ENCODE peak calls at places on chromosome 6, in five cellular contexts. Y is activated T-helper 1 cell treated with anti-CD3 and anti-CD28 coated beads, Interleukin-2, amount 50 U/mL, for 16 hours; L is RWPE1; V is putamen; H is glutamatergic neuron. R is an unnamed sample.
A peak's percentile ranks its signal among the peaks of the same experiment; 100 is the strongest.

GRCh38 chr6:135277422-135277821 is 96.3 kb downstream of the MYB start:
- DNase-seq in Y (no peak), L (no peak), V (no peak), H (no peak), R (no peak)

GRCh38 chr6:157574851-157575424 is 193.9 kb downstream of the ZDHHC14 start:
- DNase-seq in Y (no peak), L (no peak), V (no peak), H (no peak), R (no peak)

GRCh38 chr6:9140181-9140580 is 704.8 kb upstream of the SLC35B3 start:
- DNase-seq in Y (no peak), L (peak; percentile 27), V (no peak), H (no peak), R (no peak)

GRCh38 chr6:37492236-37493046 is 7.3 kb downstream of the CCDC167 start:
- DNase-seq in Y (no peak), L (no peak), V (no peak), H (no peak), R (no peak)

GRCh38 chr6:154888896-154889295 is 106.2 kb upstream of the TIAM2 start:
- DNase-seq in Y (no peak), L (no peak), V (peak; percentile 75), H (no peak), R (no peak)

GRCh38 chr6:154243793-154244768 is 112.5 kb downstream of the IPCEF1 start:
- DNase-seq in Y (no peak), L (no peak), V (no peak), H (no peak), R (no peak)

GRCh38 chr6:56958481-56958880 is 3.6 kb downstream of the BEND6 start:
- DNase-seq in Y (no peak), L (no peak), V (no peak), H (no peak), R (no peak)

GRCh38 chr6:134750669-134751068 is 199.2 kb downstream of the ALDH8A1 start:
- DNase-seq in Y (no peak), L (no peak), V (no peak), H (no peak), R (no peak)

GRCh38 chr6:54910326-54910952 is 63.9 kb downstream of the FAM83B start:
- DNase-seq in Y (no peak), L (no peak), V (no peak), H (no peak), R (no peak)

GRCh38 chr6:105824732-105825131 is 261.4 kb upstream of the PRDM1 start:
- DNase-seq in Y (no peak), L (no peak), V (no peak), H (no peak), R (no peak)